ENCODE peak calls at places on chromosomes 6 and 20, in six cellular contexts. W, A, G, Z, B and U are unnamed samples.

GRCh38 chr6:76671751-76672150 is 599.3 kb upstream of the IMPG1 start:
- DNase-seq in B (no peak), W (no peak), A (no peak), Z (no peak), G (no peak), U (no peak)

GRCh38 chr6:150897400-150897943 is 32.0 kb downstream of the MTHFD1L start:
- DNase-seq in Z (no peak), G (no peak), A (no peak), W (no peak), B (no peak), U (no peak)

GRCh38 chr6:96015321-96015790 is 418 bp upstream of the FUT9 start:
- DNase-seq in W (no peak), G (no peak), B (no peak), Z (no peak), A (peak), U (peak)

GRCh38 chr6:152478377-152479010 is 158.7 kb downstream of the SYNE1 start:
- DNase-seq in W (no peak), G (no peak), A (no peak), Z (peak), B (no peak), U (no peak)

GRCh38 chr20:57188576-57189079 is 77.8 kb downstream of the BMP7 start:
- DNase-seq in W (no peak), B (no peak), A (no peak), Z (no peak), G (no peak), U (no peak)

GRCh38 chr6:116443105-116443504 is 18.1 kb upstream of the CALHM6 start:
- DNase-seq in G (no peak), W (no peak), B (no peak), Z (no peak), A (no peak), U (no peak)

GRCh38 chr6:152160346-152160745 is 352.9 kb downstream of the ESR1 start:
- DNase-seq in W (no peak), G (no peak), Z (no peak), B (no peak), A (no peak), U (no peak)

GRCh38 chr6:162846723-162847122 is 118.9 kb downstream of the PACRG start:
- DNase-seq in A (no peak), Z (no peak), W (no peak), G (no peak), B (no peak), U (no peak)

GRCh38 chr6:42758756-42759430 is 13.0 kb upstream of the TBCC start:
- DNase-seq in G (no peak), W (no peak), B (no peak), A (no peak), Z (no peak), U (no peak)

GRCh38 chr6:157649311-157650260 is 173.5 kb upstream of the SNX9 start:
- DNase-seq in W (no peak), G (no peak), Z (peak), A (no peak), B (peak), U (no peak)

GRCh38 chr6:100455230-100456124 is 9.2 kb downstream of the SIM1 start:
- DNase-seq in G (no peak), B (no peak), Z (no peak), A (no peak), W (no peak), U (no peak)

GRCh38 chr6:34580707-34581560 is 24.8 kb upstream of the SPDEF start:
- DNase-seq in W (no peak), Z (peak), B (peak), G (no peak), A (no peak), U (no peak)

GRCh38 chr20:32078322-32078721 is 26.3 kb downstream of the HCK start:
- DNase-seq in B (no peak), G (no peak), Z (no peak), A (no peak), W (no peak), U (no peak)

GRCh38 chr6:147709396-147710272 is 201.1 kb downstream of the SAMD5 start:
- DNase-seq in W (no peak), Z (no peak), A (no peak), B (no peak), G (peak), U (no peak)

GRCh38 chr6:18329781-18330180 is 57.4 kb upstream of the RNF144B start:
- DNase-seq in W (no peak), A (no peak), B (no peak), G (no peak), Z (no peak), U (no peak)

GRCh38 chr6:40097590-40097989 is 163.3 kb upstream of the MOCS1 start:
- DNase-seq in B (no peak), A (no peak), G (no peak), Z (no peak), W (no peak), U (no peak)